ENCODE peak calls at places on chromosomes 7 and 10, in four cellular contexts. L is K562, D is keratinocyte, O is endothelial cell of umbilical vein. W is an unnamed sample.
A peak's percentile ranks its signal among the peaks of the same experiment; 100 is the strongest.

GRCh38 chr7:142603870-142604448 is 145.3 kb upstream of the PRSS1 start:
- DNase-seq in O (peak; percentile 71), L (peak; percentile 75), D (no peak), W (peak; percentile 63)

GRCh38 chr10:111034598-111035310 is 42.1 kb upstream of the ADRA2A start:
- DNase-seq in L (no peak), O (no peak), D (no peak), W (peak; percentile 34)

GRCh38 chr10:71821909-71822763 is 28.9 kb downstream of the PSAP start:
- DNase-seq in L (no peak), D (no peak), O (no peak), W (peak; percentile 49)

GRCh38 chr10:102673961-102674511 is 29.8 kb downstream of the TRIM8 start:
- DNase-seq in D (peak; percentile 45), L (peak; percentile 80), O (peak; percentile 41), W (peak; percentile 75)

GRCh38 chr7:152636436-152636835 is 39.5 kb downstream of the XRCC2 start:
- DNase-seq in D (no peak), O (no peak), L (no peak), W (no peak)

GRCh38 chr10:127935115-127935561 is 28.2 kb downstream of the PTPRE start:
- DNase-seq in D (no peak), O (no peak), L (no peak), W (no peak)

GRCh38 chr7:104976966-104977636 is 36.9 kb upstream of the KMT2E start:
- DNase-seq in L (no peak), O (peak; percentile 37), D (no peak), W (no peak)

GRCh38 chr7:31940167-31940566 is 130.0 kb downstream of the PDE1C start:
- DNase-seq in D (no peak), O (no peak), L (no peak), W (no peak)

GRCh38 chr10:88835095-88835909 is 16.3 kb downstream of the ANKRD22 start:
- DNase-seq in O (peak; percentile 85), L (peak; percentile 72), D (peak; percentile 52), W (peak; percentile 89)

GRCh38 chr10:47217123-47217522 is 82.9 kb upstream of the GDF10 start:
- DNase-seq in L (no peak), D (no peak), O (no peak), W (no peak)

GRCh38 chr10:42859256-42859655 is 76.7 kb downstream of the BMS1 start:
- DNase-seq in O (no peak), L (no peak), D (no peak), W (no peak)

GRCh38 chr10:43211431-43212042 is 55.3 kb downstream of the RASGEF1A start:
- DNase-seq in D (no peak), L (no peak), O (no peak), W (no peak)

GRCh38 chr7:102273749-102274712 is 12.6 kb upstream of the SH2B2 start:
- DNase-seq in L (peak; percentile 89), D (peak; percentile 13), O (no peak), W (peak; percentile 83)

GRCh38 chr7:130490888-130491771 is 755 bp upstream of the MEST start:
- DNase-seq in O (peak; percentile 62), L (no peak), D (no peak), W (peak; percentile 26)

GRCh38 chr7:131897790-131898165 is 341.4 kb upstream of the PODXL start:
- DNase-seq in L (no peak), O (no peak), D (no peak), W (no peak)

GRCh38 chr7:141410353-141410752 is 140.9 kb upstream of the AGK start:
- DNase-seq in L (no peak), D (no peak), O (no peak), W (no peak)
- H3K4me3 ChIP-seq in L (no peak overlapping the region), D (no peak overlapping the region), O (no peak overlapping the region), W (no peak overlapping the region)

GRCh38 chr7:11935905-11936304 is 103.9 kb upstream of the THSD7A start:
- DNase-seq in O (peak; percentile 9), L (no peak), D (no peak), W (no peak)

GRCh38 chr7:11934766-11935165 is 102.8 kb upstream of the THSD7A start:
- DNase-seq in L (no peak), D (no peak), O (no peak), W (no peak)

DNA sequence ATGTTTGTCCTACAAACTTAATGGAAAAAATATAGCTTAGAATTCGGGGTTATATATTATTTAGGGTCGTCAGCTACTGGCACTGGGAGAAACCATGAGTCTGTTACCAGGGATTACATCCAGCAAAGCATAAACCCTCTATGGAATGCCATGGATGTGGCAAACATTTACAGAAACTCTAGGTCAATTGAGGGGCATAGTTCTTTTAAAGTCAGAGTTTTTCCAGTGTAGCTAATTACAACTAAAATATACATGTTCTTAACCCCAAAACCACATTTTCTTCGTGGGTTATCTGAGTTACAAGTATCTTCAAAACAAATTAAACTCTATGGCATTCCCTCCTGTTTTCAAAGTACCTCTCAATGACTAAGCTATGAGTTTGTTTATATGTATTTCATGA is 99.3 kb upstream of the THSD7A start:
- DNase-seq in L (no peak), O (no peak), D (no peak), W (no peak)
- H3K9me1 ChIP-seq in L (no peaks in the 10 kb centered on the region), O (no peaks in the 10 kb centered on the region), D (no peaks in the 10 kb centered on the region), W (no peaks in the 10 kb centered on the region)

DNA sequence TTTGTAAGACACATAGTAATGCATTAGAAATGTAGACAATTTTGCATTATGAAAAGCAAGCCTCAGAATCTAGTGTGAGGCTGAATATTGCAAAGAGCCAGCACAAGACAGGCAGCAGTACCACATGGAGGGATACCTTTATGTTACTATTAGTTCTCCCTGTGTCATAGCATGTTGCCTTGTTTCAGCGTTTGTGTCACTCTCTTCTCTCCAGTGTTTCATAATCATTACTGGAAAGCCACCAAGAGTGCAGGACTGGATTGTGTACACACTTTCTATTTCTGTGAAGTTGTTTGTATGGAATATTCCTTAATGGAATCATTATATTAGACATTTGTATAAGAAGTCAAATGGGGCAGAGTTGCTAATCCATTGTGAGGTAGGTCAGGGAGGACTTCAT is 8.6 kb downstream of the AHR start:
- DNase-seq in O (no peak), L (no peak), D (no peak), W (peak; percentile 9)
- H3K4me3 ChIP-seq in O (no peak overlapping the region), L (no peak overlapping the region), D (no peak overlapping the region), W (no peak overlapping the region)

DNA sequence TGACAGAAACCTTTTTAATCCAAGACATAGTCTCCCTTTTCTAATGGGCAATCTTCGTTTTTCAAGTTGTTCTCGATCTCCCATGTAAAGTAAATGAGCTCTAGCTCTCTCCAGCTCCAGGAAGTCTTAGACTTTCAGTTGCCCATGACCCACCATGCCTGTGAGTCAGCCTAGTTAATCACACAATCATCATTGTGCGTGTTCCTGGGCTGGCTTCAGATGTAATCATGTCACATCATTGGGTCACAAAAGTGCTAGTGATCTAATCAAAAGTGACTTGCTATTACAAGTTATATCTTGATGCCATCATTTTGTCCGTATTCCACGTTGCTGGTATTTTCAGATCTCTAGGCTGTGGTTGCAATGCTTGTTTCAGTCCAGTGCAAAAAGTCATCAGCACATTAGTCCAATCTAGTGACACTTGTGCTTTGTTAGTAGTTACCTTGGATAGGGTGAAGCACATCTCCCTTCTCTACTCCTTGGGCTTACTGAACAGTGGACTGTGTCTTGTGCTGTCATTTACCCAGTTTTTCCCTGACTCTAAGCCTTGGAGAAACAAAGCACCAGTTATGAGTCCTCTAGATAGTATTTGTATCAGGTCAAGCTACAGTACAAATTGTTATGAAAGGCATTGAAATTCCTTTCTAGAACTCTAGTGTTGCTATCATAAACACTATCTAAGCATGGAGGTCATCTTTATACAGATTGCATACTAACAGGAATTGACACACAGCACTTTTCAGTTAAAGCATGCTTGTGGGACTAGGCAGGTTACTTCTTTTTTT is 316.6 kb downstream of the GFRA1 start:
- DNase-seq in L (no peak), O (no peak), D (no peak), W (peak; percentile 50)
- H3K9me1 ChIP-seq in L (no peaks in the 10 kb centered on the region), O (no peaks in the 10 kb centered on the region), D (no peaks in the 10 kb centered on the region), W (peaks cover 8% of the 10 kb centered on the region)

GRCh38 chr10:27644307-27644939 is 101.2 kb downstream of the MKX start:
- DNase-seq in D (no peak), O (no peak), L (no peak), W (no peak)

GRCh38 chr10:27646194-27646593 is 99.4 kb downstream of the MKX start:
- DNase-seq in D (no peak), L (no peak), O (no peak), W (peak; percentile 68)

GRCh38 chr10:27637601-27638000 is 108.0 kb downstream of the MKX start:
- DNase-seq in O (no peak), L (no peak), D (no peak), W (peak; percentile 6)

GRCh38 chr10:27643296-27643695 is 102.3 kb downstream of the MKX start:
- DNase-seq in D (no peak), L (no peak), O (no peak), W (no peak)

GRCh38 chr10:27642023-27642589 is 103.5 kb downstream of the MKX start:
- DNase-seq in L (no peak), D (no peak), O (no peak), W (no peak)
- H3K4me3 ChIP-seq in L (no peak overlapping the region), D (no peak overlapping the region), O (no peak overlapping the region), W (no peak overlapping the region)

DNA sequence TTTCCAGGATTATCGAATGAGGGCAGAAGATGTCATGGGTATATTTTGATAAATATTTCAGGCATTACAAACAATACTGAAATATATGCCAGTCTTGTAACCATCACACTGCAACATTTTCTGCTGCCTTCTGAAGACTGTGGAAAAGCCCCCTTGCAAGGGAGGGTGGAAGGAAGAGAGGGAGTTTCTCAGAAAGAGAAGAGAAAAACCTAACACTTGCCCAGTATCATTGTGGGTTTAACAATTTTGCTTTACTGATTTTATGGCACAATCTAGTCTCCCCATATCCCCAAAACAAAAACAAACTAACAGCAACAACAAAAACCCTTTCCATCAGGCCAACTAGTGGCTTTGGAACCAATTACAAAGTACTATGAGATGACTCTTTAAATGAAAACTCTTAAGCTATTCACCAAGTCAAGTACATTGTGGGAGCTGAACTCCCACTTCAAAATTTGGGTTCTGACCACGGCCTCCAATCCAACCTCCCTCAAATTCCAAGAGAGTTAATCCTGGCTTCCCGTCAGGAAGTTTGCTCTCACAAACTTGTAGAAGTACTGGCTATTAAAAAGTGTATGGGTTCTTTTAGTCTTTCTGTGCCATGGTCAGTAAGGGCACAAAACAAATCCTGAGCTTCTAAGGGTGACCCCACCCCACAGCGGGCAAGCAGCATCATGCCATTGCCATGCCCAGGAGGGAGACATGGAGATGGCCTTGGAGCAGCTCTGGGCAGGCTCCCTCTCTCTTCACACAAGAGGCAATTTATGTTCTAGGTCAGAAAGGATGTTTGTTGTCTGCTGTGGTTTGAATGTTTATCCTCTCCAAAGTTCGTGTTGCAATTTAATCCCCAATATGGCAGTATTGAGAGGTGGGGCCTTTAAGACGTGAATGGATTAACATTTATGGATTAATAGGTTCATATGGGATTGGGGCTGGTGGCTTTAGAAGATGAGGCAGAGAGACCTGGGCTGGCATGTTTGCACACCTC is 96.3 kb downstream of the JAZF1 start:
- DNase-seq in O (no peak), L (no peak), D (no peak), W (no peak)
- H3K9me1 ChIP-seq in O (no peaks in the 10 kb centered on the region), L (no peaks in the 10 kb centered on the region), D (no peaks in the 10 kb centered on the region), W (peaks cover 13% of the 10 kb centered on the region)